ENCODE peak calls at places on chromosome 16, in seven cellular contexts. T, X, Y, D, Z, K and F are unnamed samples.
A peak's percentile ranks its signal among the peaks of the same experiment; 100 is the strongest.

GRCh38 chr16:55444754-55445485 is 34.1 kb upstream of the MMP2 start:
- DNase-seq in T (no peak), X (no peak), Y (no peak), D (no peak), Z (no peak), K (peak; percentile 53), F (no peak)

GRCh38 chr16:85491798-85492616 is 121.1 kb upstream of the GSE1 start:
- DNase-seq in T (no peak), X (no peak), Y (no peak), D (no peak), Z (no peak), K (peak; percentile 84), F (no peak)

GRCh38 chr16:48155926-48156789 is at the start of gene ABCC12:
- DNase-seq in T (no peak), X (no peak), Y (no peak), D (no peak), Z (no peak), K (no peak), F (no peak)

GRCh38 chr16:53034306-53034705 is 18.4 kb downstream of the CHD9NB start:
- DNase-seq in T (no peak), X (no peak), Y (no peak), D (no peak), Z (no peak), K (no peak), F (no peak)

GRCh38 chr16:27286446-27286845 is 17.9 kb upstream of the NSMCE1 start:
- DNase-seq in T (no peak), X (no peak), Y (no peak), D (no peak), Z (no peak), K (peak; percentile 61), F (no peak)

GRCh38 chr16:7086842-7087616 is 245.6 kb upstream of the RBFOX1 start:
- DNase-seq in T (peak; percentile 57), X (peak; percentile 55), Y (no peak), D (no peak), Z (no peak), K (peak; percentile 28), F (no peak)

GRCh38 chr16:17470002-17470870 is 524 bp downstream of the XYLT1 start:
- DNase-seq in T (no peak), X (no peak), Y (peak; percentile 30), D (peak; percentile 45), Z (peak; percentile 25), K (peak; percentile 34), F (peak; percentile 31)

GRCh38 chr16:49890876-49891275 is 35.0 kb upstream of the ZNF423 start:
- DNase-seq in T (peak; percentile 4), X (no peak), Y (no peak), D (no peak), Z (peak; percentile 7), K (no peak), F (no peak)

GRCh38 chr16:64532117-64532516 is 589.7 kb downstream of the CDH11 start:
- DNase-seq in T (no peak), X (no peak), Y (no peak), D (no peak), Z (no peak), K (no peak), F (no peak)